ENCODE peak calls at places on chromosomes 1 and 21, in nine cellular contexts. One of them, this sample, is unnamed.

GRCh38 chr21:35048706-35049617 is at the start of gene RUNX1:
- DNase-seq in body of pancreas: peak
- DNase-seq in K562: peak
- DNase-seq in transverse colon: peak
- DNase-seq in spleen: peak
- DNase-seq in HCT116: no peak
- DNase-seq in NB4: peak
- DNase-seq in uterus: no peak
- DNase-seq in IMR-90: peak
- DNase-seq in this sample: peak

GRCh38 chr21:36642777-36643176 is 56.1 kb upstream of the SIM2 start:
- DNase-seq in spleen: no peak
- DNase-seq in uterus: no peak
- DNase-seq in IMR-90: no peak
- DNase-seq in K562: no peak
- DNase-seq in body of pancreas: no peak
- DNase-seq in NB4: no peak
- DNase-seq in transverse colon: no peak
- DNase-seq in HCT116: no peak
- DNase-seq in this sample: no peak

GRCh38 chr21:23936224-23936623 is 1671.1 kb downstream of the MRPL39 start:
- DNase-seq in NB4: peak
- DNase-seq in uterus: no peak
- DNase-seq in spleen: no peak
- DNase-seq in HCT116: no peak
- DNase-seq in body of pancreas: peak
- DNase-seq in K562: peak
- DNase-seq in transverse colon: no peak
- DNase-seq in IMR-90: peak
- DNase-seq in this sample: peak

GRCh38 chr1:192506741-192507155 is 68.8 kb upstream of the RGS1 start:
- DNase-seq in HCT116: peak
- DNase-seq in NB4: peak
- DNase-seq in transverse colon: no peak
- DNase-seq in spleen: no peak
- DNase-seq in K562: no peak
- DNase-seq in body of pancreas: no peak
- DNase-seq in IMR-90: peak
- DNase-seq in uterus: no peak
- DNase-seq in this sample: peak

GRCh38 chr1:166089804-166090203 is 77.0 kb downstream of the FAM78B start:
- DNase-seq in uterus: no peak
- DNase-seq in IMR-90: no peak
- DNase-seq in transverse colon: no peak
- DNase-seq in K562: no peak
- DNase-seq in HCT116: no peak
- DNase-seq in body of pancreas: no peak
- DNase-seq in spleen: no peak
- DNase-seq in NB4: peak
- DNase-seq in this sample: no peak

GRCh38 chr1:48645883-48646282 is 130.8 kb downstream of the BEND5 start:
- DNase-seq in NB4: no peak
- DNase-seq in body of pancreas: no peak
- DNase-seq in HCT116: no peak
- DNase-seq in K562: no peak
- DNase-seq in uterus: no peak
- DNase-seq in spleen: no peak
- DNase-seq in transverse colon: no peak
- DNase-seq in IMR-90: no peak
- DNase-seq in this sample: no peak

GRCh38 chr1:180981596-180982387 is 40.9 kb downstream of the STX6 start:
- DNase-seq in IMR-90: no peak
- DNase-seq in K562: no peak
- DNase-seq in NB4: peak
- DNase-seq in HCT116: no peak
- DNase-seq in body of pancreas: no peak
- DNase-seq in spleen: no peak
- DNase-seq in transverse colon: no peak
- DNase-seq in uterus: no peak
- DNase-seq in this sample: no peak

GRCh38 chr1:56216173-56216572 is 363.2 kb downstream of the PLPP3 start:
- DNase-seq in IMR-90: peak
- DNase-seq in spleen: no peak
- DNase-seq in body of pancreas: no peak
- DNase-seq in NB4: no peak
- DNase-seq in uterus: no peak
- DNase-seq in transverse colon: no peak
- DNase-seq in HCT116: no peak
- DNase-seq in K562: no peak
- DNase-seq in this sample: no peak

GRCh38 chr21:28832013-28832714 is 160.5 kb downstream of the LTN1 start:
- DNase-seq in transverse colon: no peak
- DNase-seq in K562: no peak
- DNase-seq in body of pancreas: no peak
- DNase-seq in spleen: no peak
- DNase-seq in HCT116: no peak
- DNase-seq in NB4: peak
- DNase-seq in uterus: no peak
- DNase-seq in IMR-90: peak
- DNase-seq in this sample: no peak

GRCh38 chr1:186178426-186179043 is 196.5 kb downstream of the TPR start:
- DNase-seq in spleen: no peak
- DNase-seq in IMR-90: no peak
- DNase-seq in HCT116: no peak
- DNase-seq in K562: no peak
- DNase-seq in transverse colon: no peak
- DNase-seq in body of pancreas: no peak
- DNase-seq in NB4: no peak
- DNase-seq in uterus: no peak
- DNase-seq in this sample: no peak

GRCh38 chr1:51058863-51059262 is 43.2 kb upstream of the C1orf185 start:
- DNase-seq in IMR-90: peak
- DNase-seq in transverse colon: peak
- DNase-seq in spleen: no peak
- DNase-seq in K562: peak
- DNase-seq in NB4: peak
- DNase-seq in uterus: no peak
- DNase-seq in HCT116: no peak
- DNase-seq in body of pancreas: no peak
- DNase-seq in this sample: peak

GRCh38 chr1:151968058-151968457 is 25.6 kb downstream of the S100A10 start:
- DNase-seq in IMR-90: peak
- DNase-seq in HCT116: no peak
- DNase-seq in uterus: no peak
- DNase-seq in NB4: peak
- DNase-seq in body of pancreas: peak
- DNase-seq in transverse colon: peak
- DNase-seq in K562: no peak
- DNase-seq in spleen: no peak
- DNase-seq in this sample: peak

GRCh38 chr1:71638081-71638766 is 557.4 kb upstream of the ZRANB2 start:
- DNase-seq in transverse colon: no peak
- DNase-seq in HCT116: no peak
- DNase-seq in K562: no peak
- DNase-seq in uterus: no peak
- DNase-seq in NB4: no peak
- DNase-seq in body of pancreas: no peak
- DNase-seq in spleen: no peak
- DNase-seq in IMR-90: peak
- DNase-seq in this sample: no peak

GRCh38 chr1:165873481-165873880 is 46.1 kb downstream of the UCK2 start:
- DNase-seq in transverse colon: no peak
- DNase-seq in IMR-90: no peak
- DNase-seq in spleen: no peak
- DNase-seq in NB4: no peak
- DNase-seq in HCT116: no peak
- DNase-seq in K562: no peak
- DNase-seq in uterus: no peak
- DNase-seq in body of pancreas: no peak
- DNase-seq in this sample: no peak

DNA sequence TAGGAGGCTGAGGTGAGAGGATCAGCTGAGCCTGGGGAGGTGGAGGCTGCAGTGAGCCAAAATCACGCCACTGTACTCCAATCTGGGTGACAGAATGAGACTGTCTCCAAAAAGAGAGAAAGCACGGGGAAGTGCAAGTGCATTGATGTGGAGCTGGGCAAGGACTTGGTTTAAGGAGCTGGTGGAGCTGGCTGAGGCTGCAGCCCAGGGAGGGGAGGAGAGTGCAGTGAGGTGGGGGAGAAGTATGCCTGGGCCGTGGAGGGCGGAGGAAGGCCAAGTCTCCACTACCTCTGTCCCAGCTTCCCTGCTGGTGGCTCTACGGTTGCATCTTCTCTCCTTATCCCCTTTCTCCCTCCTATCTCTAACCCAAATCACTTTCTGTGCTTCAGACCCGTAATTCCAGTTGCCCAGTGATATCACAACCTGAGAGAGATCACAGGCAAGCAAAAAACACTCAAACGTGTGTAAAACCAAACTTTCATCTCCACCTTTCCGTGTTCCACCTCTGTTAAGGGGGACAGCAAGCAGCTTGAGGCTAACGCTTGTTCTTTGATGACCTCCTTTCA is 11.1 kb downstream of the TOR3A start:
- DNase-seq in body of pancreas: no peak
- DNase-seq in HCT116: no peak
- DNase-seq in transverse colon: no peak
- DNase-seq in K562: no peak
- DNase-seq in spleen: no peak
- DNase-seq in IMR-90: no peak
- DNase-seq in uterus: no peak
- DNase-seq in NB4: no peak
- DNase-seq in this sample: no peak
- TF ChIP-seq POLR2A in body of pancreas: no peak
- TF ChIP-seq POLR2A in HCT116: no peak
- TF ChIP-seq POLR2A in transverse colon: no peak
- TF ChIP-seq POLR2A in K562: peak
- TF ChIP-seq POLR2A in spleen: no peak
- TF ChIP-seq POLR2A in IMR-90: no peak
- TF ChIP-seq POLR2A in uterus: no peak
- TF ChIP-seq POLR2A in NB4: no peak
- TF ChIP-seq POLR2A in this sample: no peak

GRCh38 chr1:234750922-234751595 is 141.1 kb upstream of the IRF2BP2 start:
- DNase-seq in K562: peak
- DNase-seq in HCT116: no peak
- DNase-seq in NB4: no peak
- DNase-seq in transverse colon: no peak
- DNase-seq in uterus: no peak
- DNase-seq in body of pancreas: peak
- DNase-seq in IMR-90: no peak
- DNase-seq in spleen: no peak
- DNase-seq in this sample: peak
- TF ChIP-seq POLR2A in K562: no peak
- TF ChIP-seq POLR2A in HCT116: no peak
- TF ChIP-seq POLR2A in NB4: no peak
- TF ChIP-seq POLR2A in transverse colon: no peak
- TF ChIP-seq POLR2A in uterus: no peak
- TF ChIP-seq POLR2A in body of pancreas: peak
- TF ChIP-seq POLR2A in IMR-90: no peak
- TF ChIP-seq POLR2A in spleen: no peak
- TF ChIP-seq POLR2A in this sample: no peak

GRCh38 chr1:160622885-160623633 is 23.8 kb downstream of the SLAMF1 start:
- DNase-seq in uterus: no peak
- DNase-seq in body of pancreas: no peak
- DNase-seq in spleen: no peak
- DNase-seq in K562: no peak
- DNase-seq in NB4: no peak
- DNase-seq in transverse colon: no peak
- DNase-seq in HCT116: no peak
- DNase-seq in IMR-90: no peak
- DNase-seq in this sample: no peak

GRCh38 chr1:160619742-160620277 is 27.0 kb downstream of the SLAMF1 start:
- DNase-seq in transverse colon: no peak
- DNase-seq in HCT116: no peak
- DNase-seq in uterus: no peak
- DNase-seq in IMR-90: no peak
- DNase-seq in NB4: no peak
- DNase-seq in K562: no peak
- DNase-seq in spleen: no peak
- DNase-seq in body of pancreas: no peak
- DNase-seq in this sample: no peak

GRCh38 chr1:160620942-160621632 is 25.8 kb downstream of the SLAMF1 start:
- DNase-seq in uterus: no peak
- DNase-seq in HCT116: no peak
- DNase-seq in K562: no peak
- DNase-seq in NB4: no peak
- DNase-seq in transverse colon: no peak
- DNase-seq in body of pancreas: no peak
- DNase-seq in spleen: no peak
- DNase-seq in IMR-90: no peak
- DNase-seq in this sample: no peak

GRCh38 chr1:160623860-160624259 is 23.0 kb downstream of the SLAMF1 start:
- DNase-seq in uterus: no peak
- DNase-seq in K562: no peak
- DNase-seq in HCT116: no peak
- DNase-seq in spleen: no peak
- DNase-seq in IMR-90: no peak
- DNase-seq in body of pancreas: no peak
- DNase-seq in NB4: peak
- DNase-seq in transverse colon: no peak
- DNase-seq in this sample: no peak

DNA sequence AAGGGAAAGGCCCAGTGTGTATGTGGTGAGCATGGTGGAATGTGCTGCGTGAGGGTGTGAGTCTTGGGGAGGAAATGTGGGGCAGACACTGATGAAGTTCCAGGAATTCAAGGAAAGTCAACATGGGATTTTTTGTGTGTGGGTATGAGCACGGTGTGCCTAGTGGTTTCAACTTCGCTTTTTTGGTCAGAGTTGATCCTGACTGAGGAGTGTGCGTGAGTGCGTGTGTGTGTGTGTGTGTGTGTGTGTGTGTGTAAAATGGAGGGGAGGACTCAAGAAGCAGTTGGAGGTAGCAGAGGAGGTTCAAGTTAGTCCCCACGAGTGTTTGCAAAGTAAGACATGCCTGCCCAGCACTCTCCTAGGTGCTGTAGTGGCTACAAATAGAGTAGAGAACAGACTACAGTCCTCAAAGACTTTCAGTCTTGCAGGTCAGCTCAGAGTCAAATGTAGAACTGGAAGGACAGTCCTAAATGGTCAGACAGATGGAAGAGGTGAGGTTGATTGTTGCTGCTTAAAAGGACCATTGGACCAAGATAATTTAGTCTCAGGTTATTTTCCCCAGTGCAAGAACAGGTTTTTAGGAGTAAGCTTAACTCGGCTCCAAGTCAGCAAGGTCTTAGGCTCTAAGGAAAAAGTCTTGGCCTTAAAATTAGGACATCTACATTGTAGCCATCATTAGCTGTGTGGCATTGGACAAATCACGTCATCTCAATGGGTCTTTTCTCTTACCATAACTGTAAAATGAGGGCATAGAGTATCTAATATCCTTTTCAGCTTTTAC is 25.0 kb downstream of the SLAMF1 start:
- DNase-seq in uterus: no peak
- DNase-seq in HCT116: no peak
- DNase-seq in body of pancreas: no peak
- DNase-seq in spleen: no peak
- DNase-seq in IMR-90: no peak
- DNase-seq in NB4: no peak
- DNase-seq in transverse colon: no peak
- DNase-seq in K562: no peak
- DNase-seq in this sample: no peak
- TF ChIP-seq POLR2A in uterus: no peak
- TF ChIP-seq POLR2A in HCT116: no peak
- TF ChIP-seq POLR2A in body of pancreas: no peak
- TF ChIP-seq POLR2A in spleen: no peak
- TF ChIP-seq POLR2A in IMR-90: no peak
- TF ChIP-seq POLR2A in NB4: no peak
- TF ChIP-seq POLR2A in transverse colon: no peak
- TF ChIP-seq POLR2A in K562: no peak
- TF ChIP-seq POLR2A in this sample: no peak

GRCh38 chr1:77888071-77888428 is 374 bp upstream of the NEXN start:
- DNase-seq in NB4: no peak
- DNase-seq in IMR-90: peak
- DNase-seq in uterus: no peak
- DNase-seq in transverse colon: no peak
- DNase-seq in spleen: no peak
- DNase-seq in HCT116: no peak
- DNase-seq in K562: no peak
- DNase-seq in body of pancreas: peak
- DNase-seq in this sample: peak
- TF ChIP-seq POLR2A in NB4: no peak
- TF ChIP-seq POLR2A in IMR-90: no peak
- TF ChIP-seq POLR2A in uterus: no peak
- TF ChIP-seq POLR2A in transverse colon: no peak
- TF ChIP-seq POLR2A in spleen: no peak
- TF ChIP-seq POLR2A in HCT116: no peak
- TF ChIP-seq POLR2A in K562: no peak
- TF ChIP-seq POLR2A in body of pancreas: no peak
- TF ChIP-seq POLR2A in this sample: no peak

This sample was measured in erythroblast.